ENCODE peak calls at places on chromosomes 16 and 17, in nine cellular contexts. F is activated CD8-positive, alpha-beta T cell treated with anti-CD3 and anti-CD28 coated beads, Interleukin-2, amount 10 ng/mL, durations not matched to agents 7 days and 5 days; Y is GM12892; M is A172; B is EL; P is stimulated activated CD4-positive, alpha-beta T cell treated with anti-CD3 and anti-CD28 coated beads, Interleukin-1b, Interleukin-23, amount 100 ng/mL, for 24 hours; W is central memory CD4-positive, alpha-beta T cell; X is Kasumi-1; C is upper lobe of right lung. L is an unnamed sample.

GRCh38 chr16:14628806-14629611 is 1.1 kb downstream of the PARN start:
- DNase-seq in F (peak; percentile 43), Y (no peak), M (peak; percentile 14), B (no peak), P (no peak), W (no peak), X (no peak), C (no peak), L (no peak)

GRCh38 chr17:80859004-80859941 is 132.4 kb upstream of the CHMP6 start:
- DNase-seq in F (no peak), Y (no peak), M (peak; percentile 85), B (peak; percentile 95), P (no peak), W (no peak), X (no peak), C (no peak), L (no peak)

GRCh38 chr17:78716814-78717393 is 65.2 kb downstream of the CYTH1 start:
- DNase-seq in F (no peak), Y (no peak), M (peak; percentile 40), B (peak; percentile 41), P (no peak), W (no peak), X (no peak), C (peak; percentile 82), L (no peak)

GRCh38 chr16:27222499-27223225 is 19.3 kb downstream of the KDM8 start:
- DNase-seq in F (no peak), Y (no peak), M (peak; percentile 88), B (peak; percentile 48), P (no peak), W (no peak), X (no peak), C (no peak), L (no peak)

GRCh38 chr17:64385187-64386083 is 5.2 kb downstream of the PECAM1 start:
- DNase-seq in F (peak; percentile 76), Y (no peak), M (peak; percentile 96), B (peak; percentile 92), P (peak; percentile 9), W (no peak), X (peak; percentile 57), C (peak; percentile 60), L (no peak)

GRCh38 chr17:4642286-4642685 is 808 bp upstream of the ALOX15 start:
- DNase-seq in F (no peak), Y (no peak), M (no peak), B (no peak), P (no peak), W (no peak), X (no peak), C (peak; percentile 18), L (no peak)

GRCh38 chr16:72467157-72467759 is 295.3 kb upstream of the PMFBP1 start:
- DNase-seq in F (peak; percentile 27), Y (no peak), M (peak; percentile 41), B (peak; percentile 38), P (no peak), W (no peak), X (peak; percentile 76), C (no peak), L (no peak)

GRCh38 chr17:6914711-6915110 is 81.1 kb upstream of the ALOX12 start:
- DNase-seq in F (no peak), Y (no peak), M (peak; percentile 38), B (peak; percentile 12), P (no peak), W (no peak), X (no peak), C (no peak), L (no peak)

GRCh38 chr16:1333149-1333812 is at the start of gene BAIAP3:
- DNase-seq in F (peak; percentile 60), Y (peak; percentile 64), M (no peak), B (no peak), P (no peak), W (peak; percentile 31), X (no peak), C (no peak), L (no peak)

GRCh38 chr17:5416886-5417285 is 2.6 kb downstream of the NUP88 start:
- DNase-seq in F (no peak), Y (no peak), M (no peak), B (no peak), P (no peak), W (no peak), X (no peak), C (no peak), L (no peak)

GRCh38 chr16:50733468-50733867 is 8.4 kb upstream of the CYLD start:
- DNase-seq in F (no peak), Y (no peak), M (no peak), B (no peak), P (no peak), W (no peak), X (no peak), C (no peak), L (no peak)

GRCh38 chr16:20441221-20441620 is 10.1 kb upstream of the ACSM2A start:
- DNase-seq in F (no peak), Y (no peak), M (no peak), B (no peak), P (no peak), W (no peak), X (no peak), C (no peak), L (no peak)

GRCh38 chr16:71855937-71856662 is 10.3 kb downstream of the ATXN1L start:
- DNase-seq in F (peak; percentile 26), Y (no peak), M (no peak), B (no peak), P (no peak), W (peak; percentile 7), X (no peak), C (no peak), L (no peak)

GRCh38 chr17:80751070-80751459 is 206.4 kb downstream of the RPTOR start:
- DNase-seq in F (no peak), Y (no peak), M (no peak), B (peak; percentile 39), P (no peak), W (no peak), X (no peak), C (no peak), L (no peak)

GRCh38 chr17:27497696-27498095 is 41.4 kb downstream of the KSR1 start:
- DNase-seq in F (no peak), Y (no peak), M (no peak), B (no peak), P (no peak), W (no peak), X (no peak), C (peak; percentile 21), L (no peak)

GRCh38 chr16:4321286-4322120 is 5.6 kb downstream of the GLIS2 start:
- DNase-seq in F (no peak), Y (no peak), M (no peak), B (no peak), P (no peak), W (no peak), X (no peak), C (no peak), L (no peak)

GRCh38 chr17:73256220-73256619 is 5.5 kb downstream of the CPSF4L start:
- DNase-seq in F (no peak), Y (no peak), M (no peak), B (no peak), P (no peak), W (no peak), X (no peak), C (peak; percentile 38), L (no peak)

GRCh38 chr16:1539720-1540555 is 6.5 kb downstream of the TMEM204 start:
- DNase-seq in F (no peak), Y (no peak), M (no peak), B (no peak), P (no peak), W (no peak), X (no peak), C (no peak), L (no peak)

GRCh38 chr16:78235876-78236275 is 136.4 kb downstream of the WWOX start:
- DNase-seq in F (no peak), Y (no peak), M (no peak), B (no peak), P (no peak), W (no peak), X (no peak), C (no peak), L (no peak)

GRCh38 chr16:3129137-3130131 is 5.4 kb upstream of the ZNF213 start:
- DNase-seq in F (peak; percentile 89), Y (peak; percentile 30), M (peak; percentile 81), B (peak; percentile 83), P (peak; percentile 58), W (peak; percentile 87), X (peak; percentile 83), C (peak; percentile 82), L (no peak)

GRCh38 chr17:81380682-81381518 is 14.4 kb upstream of the BAHCC1 start:
- DNase-seq in F (no peak), Y (no peak), M (no peak), B (no peak), P (no peak), W (no peak), X (no peak), C (no peak), L (no peak)

GRCh38 chr16:56047307-56048234 is 143.7 kb upstream of the GNAO1 start:
- DNase-seq in F (no peak), Y (no peak), M (no peak), B (no peak), P (no peak), W (no peak), X (no peak), C (no peak), L (no peak)

GRCh38 chr17:17727111-17727659 is 45.9 kb downstream of the RAI1 start:
- DNase-seq in F (no peak), Y (no peak), M (no peak), B (no peak), P (no peak), W (no peak), X (no peak), C (no peak), L (no peak)

GRCh38 chr17:58232707-58233156 is 5.7 kb upstream of the LPO start:
- DNase-seq in F (no peak), Y (peak; percentile 43), M (peak; percentile 73), B (peak; percentile 81), P (no peak), W (no peak), X (peak; percentile 96), C (peak; percentile 70), L (peak; percentile 43)

GRCh38 chr17:4182043-4182442 is 39.0 kb downstream of the CYB5D2 start:
- DNase-seq in F (no peak), Y (no peak), M (no peak), B (no peak), P (no peak), W (no peak), X (no peak), C (peak; percentile 34), L (no peak)

GRCh38 chr17:64099543-64099942 is 30.4 kb downstream of the ERN1 start:
- DNase-seq in F (no peak), Y (no peak), M (no peak), B (no peak), P (no peak), W (no peak), X (no peak), C (no peak), L (no peak)

GRCh38 chr17:40541873-40542561 is 23.3 kb downstream of the CCR7 start:
- DNase-seq in F (no peak), Y (no peak), M (no peak), B (no peak), P (no peak), W (no peak), X (no peak), C (peak; percentile 58), L (no peak)

L was measured in GM19239.